ENCODE peak calls at places on chromosomes 1 and 21, in five cellular contexts. F, D, Y, A and Z are unnamed samples.

GRCh38 chr1:156894711-156895407 is 1.3 kb downstream of the PEAR1 start:
- DNase-seq in Y (no peak), F (no peak), A (no peak), D (no peak), Z (no peak)

GRCh38 chr1:200410566-200410878 is 686 bp upstream of the ZNF281 start:
- DNase-seq in D (no peak), F (no peak), A (peak), Y (no peak), Z (peak)

GRCh38 chr1:8382608-8383525 is 65.0 kb downstream of the SLC45A1 start:
- DNase-seq in F (no peak), Y (no peak), A (no peak), D (no peak), Z (no peak)

GRCh38 chr21:37225440-37225839 is 41.7 kb downstream of the VPS26C start:
- DNase-seq in Y (peak), F (peak), A (no peak), D (no peak), Z (peak)

GRCh38 chr1:155005076-155005971 is 2.7 kb downstream of the ZBTB7B start:
- DNase-seq in Y (no peak), A (no peak), D (no peak), F (peak), Z (no peak)

GRCh38 chr1:63732666-63733065 is 41.2 kb upstream of the ROR1 start:
- DNase-seq in D (peak), F (no peak), A (no peak), Y (no peak), Z (no peak)

GRCh38 chr1:77605246-77606026 is 77.0 kb downstream of the ZZZ3 start:
- DNase-seq in F (no peak), Y (no peak), D (peak), A (no peak), Z (no peak)

GRCh38 chr1:5885471-5886139 is 106.6 kb downstream of the NPHP4 start:
- DNase-seq in Y (no peak), A (no peak), D (no peak), F (no peak), Z (no peak)

GRCh38 chr1:14541348-14541747 is 57.1 kb upstream of the KAZN start:
- DNase-seq in F (no peak), Y (no peak), D (no peak), A (no peak), Z (no peak)

GRCh38 chr1:22639286-22639685 is 2.9 kb downstream of the C1QA start:
- DNase-seq in D (no peak), A (no peak), F (no peak), Y (no peak), Z (no peak)

GRCh38 chr1:34709547-34709946 is 45.3 kb upstream of the GJB5 start:
- DNase-seq in F (no peak), D (no peak), A (no peak), Y (no peak), Z (no peak)

GRCh38 chr1:112735752-112736151 is 20.6 kb upstream of the PPM1J start:
- DNase-seq in A (no peak), D (peak), F (no peak), Y (no peak), Z (no peak)

GRCh38 chr1:111570781-111571181 is 48.8 kb upstream of the RAP1A start:
- DNase-seq in D (no peak), A (no peak), F (peak), Y (no peak), Z (peak)

GRCh38 chr1:73637275-73637674 is 560.7 kb downstream of the LRRIQ3 start:
- DNase-seq in Y (no peak), F (no peak), A (no peak), D (no peak), Z (no peak)

GRCh38 chr1:228323401-228323800 is 83.2 kb downstream of the TRIM11 start:
- DNase-seq in A (no peak), Y (no peak), F (no peak), D (no peak), Z (no peak)

GRCh38 chr1:203335503-203335902 is 15.4 kb downstream of the FMOD start:
- DNase-seq in F (no peak), D (no peak), A (no peak), Y (no peak), Z (no peak)

GRCh38 chr1:24501371-24502167 is 1.1 kb upstream of the RCAN3 start:
- DNase-seq in Y (no peak), A (no peak), F (peak), D (peak), Z (peak)

GRCh38 chr1:158087320-158087927 is 93.3 kb upstream of the CD1D start:
- DNase-seq in Y (peak), A (no peak), F (peak), D (peak), Z (peak)

GRCh38 chr21:14982336-14982735 is 82.5 kb downstream of the NRIP1 start:
- DNase-seq in A (no peak), D (peak), F (no peak), Y (no peak), Z (no peak)

GRCh38 chr1:156709031-156709430 is 3.6 kb upstream of the CRABP2 start:
- DNase-seq in F (no peak), Y (no peak), D (no peak), A (no peak), Z (no peak)

GRCh38 chr1:228082975-228083870 is 715 bp downstream of the ARF1 start:
- DNase-seq in D (peak), Y (no peak), A (no peak), F (peak), Z (no peak)

GRCh38 chr1:232923739-232924386 is 26.5 kb upstream of the NTPCR start:
- DNase-seq in A (no peak), F (peak), Y (peak), D (no peak), Z (no peak)